ENCODE peak calls at places on chromosomes 12 and 14, in six cellular contexts. One of them, this sample, is unnamed.

GRCh38 chr12:2054091-2055018 is 1.6 kb downstream of the CACNA1C start:
- DNase-seq in Peyer's patch: no peak
- DNase-seq in T-helper 9 cell: no peak
- DNase-seq in ACHN: no peak
- DNase-seq in neuronal stem cell: no peak
- DNase-seq in omental fat pad: no peak
- DNase-seq in this sample: no peak

GRCh38 chr12:114096461-114096860 is 130.3 kb upstream of the RBM19 start:
- DNase-seq in Peyer's patch: no peak
- DNase-seq in T-helper 9 cell: no peak
- DNase-seq in ACHN: no peak
- DNase-seq in neuronal stem cell: no peak
- DNase-seq in omental fat pad: no peak
- DNase-seq in this sample: no peak

GRCh38 chr14:89658977-89659670 is 242.1 kb upstream of the FOXN3 start:
- DNase-seq in Peyer's patch: no peak
- DNase-seq in T-helper 9 cell: no peak
- DNase-seq in ACHN: no peak
- DNase-seq in neuronal stem cell: no peak
- DNase-seq in omental fat pad: no peak
- DNase-seq in this sample: no peak

GRCh38 chr12:48758186-48758585 is 30.7 kb downstream of the ADCY6 start:
- DNase-seq in Peyer's patch: no peak
- DNase-seq in T-helper 9 cell: no peak
- DNase-seq in ACHN: no peak
- DNase-seq in neuronal stem cell: no peak
- DNase-seq in omental fat pad: no peak
- DNase-seq in this sample: no peak

GRCh38 chr12:79121486-79121885 is 256.9 kb downstream of the SYT1 start:
- DNase-seq in Peyer's patch: no peak
- DNase-seq in T-helper 9 cell: no peak
- DNase-seq in ACHN: peak
- DNase-seq in neuronal stem cell: no peak
- DNase-seq in omental fat pad: no peak
- DNase-seq in this sample: peak

GRCh38 chr14:55427439-55427838 is 13.0 kb downstream of the TBPL2 start:
- DNase-seq in Peyer's patch: no peak
- DNase-seq in T-helper 9 cell: no peak
- DNase-seq in ACHN: no peak
- DNase-seq in neuronal stem cell: no peak
- DNase-seq in omental fat pad: no peak
- DNase-seq in this sample: no peak

GRCh38 chr12:116794725-116795124 is 56.6 kb downstream of the RNFT2 start:
- DNase-seq in Peyer's patch: peak
- DNase-seq in T-helper 9 cell: no peak
- DNase-seq in ACHN: peak
- DNase-seq in neuronal stem cell: no peak
- DNase-seq in omental fat pad: no peak
- DNase-seq in this sample: no peak

GRCh38 chr12:96442906-96443305 is 42.7 kb upstream of the CDK17 start:
- DNase-seq in Peyer's patch: no peak
- DNase-seq in T-helper 9 cell: no peak
- DNase-seq in ACHN: no peak
- DNase-seq in neuronal stem cell: no peak
- DNase-seq in omental fat pad: no peak
- DNase-seq in this sample: no peak